ENCODE peak calls at places on chromosomes 12 and 14, in four cellular contexts. One of them, this sample, is unnamed.

GRCh38 chr12:70443274-70443673 is 77.2 kb downstream of the KCNMB4 start:
- DNase-seq in left colon: no peak
- DNase-seq in AG04450: no peak
- DNase-seq in BJ: peak
- DNase-seq in this sample: no peak

GRCh38 chr12:93205361-93205760 is 172.4 kb upstream of the NUDT4 start:
- DNase-seq in left colon: no peak
- DNase-seq in AG04450: no peak
- DNase-seq in BJ: no peak
- DNase-seq in this sample: no peak

GRCh38 chr12:124727922-124728321 is 135.7 kb downstream of the SCARB1 start:
- DNase-seq in left colon: no peak
- DNase-seq in AG04450: no peak
- DNase-seq in BJ: no peak
- DNase-seq in this sample: no peak

GRCh38 chr12:10558291-10558690 is 52.6 kb downstream of the EIF2S3B start:
- DNase-seq in left colon: no peak
- DNase-seq in AG04450: no peak
- DNase-seq in BJ: no peak
- DNase-seq in this sample: no peak

GRCh38 chr12:86712425-86712843 is 456.2 kb upstream of the MGAT4C start:
- DNase-seq in left colon: no peak
- DNase-seq in AG04450: peak
- DNase-seq in BJ: peak
- DNase-seq in this sample: no peak

GRCh38 chr14:93115920-93116675 is at the start of gene ITPK1:
- DNase-seq in left colon: peak
- DNase-seq in AG04450: no peak
- DNase-seq in BJ: no peak
- DNase-seq in this sample: peak

GRCh38 chr14:66476964-66477363 is 9.2 kb upstream of the CCDC196 start:
- DNase-seq in left colon: no peak
- DNase-seq in AG04450: no peak
- DNase-seq in BJ: no peak
- DNase-seq in this sample: no peak

GRCh38 chr12:67394600-67394999 is 125.4 kb downstream of the CAND1 start:
- DNase-seq in left colon: no peak
- DNase-seq in AG04450: peak
- DNase-seq in BJ: no peak
- DNase-seq in this sample: no peak

GRCh38 chr14:55813635-55814034 is 233.6 kb downstream of the KTN1 start:
- DNase-seq in left colon: no peak
- DNase-seq in AG04450: no peak
- DNase-seq in BJ: no peak
- DNase-seq in this sample: no peak

GRCh38 chr14:105026789-105027563 is 6.1 kb upstream of the CDCA4 start:
- DNase-seq in left colon: no peak
- DNase-seq in AG04450: no peak
- DNase-seq in BJ: no peak
- DNase-seq in this sample: no peak

GRCh38 chr12:91871751-91872150 is 273.9 kb downstream of the BTG1 start:
- DNase-seq in left colon: no peak
- DNase-seq in AG04450: no peak
- DNase-seq in BJ: no peak
- DNase-seq in this sample: no peak

GRCh38 chr12:19387182-19387581 is 52.1 kb upstream of the AEBP2 start:
- DNase-seq in left colon: no peak
- DNase-seq in AG04450: no peak
- DNase-seq in BJ: no peak
- DNase-seq in this sample: no peak

GRCh38 chr12:52603314-52603713 is 2.1 kb upstream of the KRT72 start:
- DNase-seq in left colon: no peak
- DNase-seq in AG04450: no peak
- DNase-seq in BJ: no peak
- DNase-seq in this sample: no peak

GRCh38 chr14:104554608-104555401 is 24.8 kb upstream of the C14orf180 start:
- DNase-seq in left colon: peak
- DNase-seq in AG04450: no peak
- DNase-seq in BJ: no peak
- DNase-seq in this sample: no peak

GRCh38 chr12:95269892-95270291 is 52.3 kb downstream of the VEZT start:
- DNase-seq in left colon: no peak
- DNase-seq in AG04450: no peak
- DNase-seq in BJ: no peak
- DNase-seq in this sample: no peak

GRCh38 chr12:92369643-92370042 is 224.0 kb upstream of the BTG1 start:
- DNase-seq in left colon: no peak
- DNase-seq in AG04450: no peak
- DNase-seq in BJ: peak
- DNase-seq in this sample: no peak

GRCh38 chr14:98798099-98798498 is 473.9 kb downstream of the BCL11B start:
- DNase-seq in left colon: no peak
- DNase-seq in AG04450: no peak
- DNase-seq in BJ: no peak
- DNase-seq in this sample: no peak

GRCh38 chr12:63916561-63917476 is 72.3 kb downstream of the SRGAP1 start:
- DNase-seq in left colon: no peak
- DNase-seq in AG04450: no peak
- DNase-seq in BJ: no peak
- DNase-seq in this sample: no peak

GRCh38 chr14:37232907-37233481 is 35.3 kb downstream of the MIPOL1 start:
- DNase-seq in left colon: no peak
- DNase-seq in AG04450: peak
- DNase-seq in BJ: no peak
- DNase-seq in this sample: no peak

GRCh38 chr14:52802597-52802996 is 11.2 kb upstream of the GNPNAT1 start:
- DNase-seq in left colon: no peak
- DNase-seq in AG04450: peak
- DNase-seq in BJ: peak
- DNase-seq in this sample: no peak

This sample was measured in stomach.